ENCODE peak calls at places on chromosome 13, in eight cellular contexts. One of them, this sample, is unnamed.
A peak's percentile ranks its signal among the peaks of the same experiment; 100 is the strongest.

GRCh38 chr13:78610381-78610883 is 7.1 kb upstream of the POU4F1 start:
- DNase-seq in sigmoid colon: no peak
- DNase-seq in iPS DF 6.9: no peak
- DNase-seq in HTR-8/SVneo: no peak
- DNase-seq in stimulated activated CD4-positive, alpha-beta T cell treated with anti-CD3 and anti-CD28 coated beads, Interleukin-12 subunit alpha, Interleukin-12 subunit beta, amount 100 ng/mL, for 24 hours: no peak
- DNase-seq in B cell: no peak
- DNase-seq in fibroblast of mammary gland: peak; percentile 53
- DNase-seq in T-cell: no peak
- DNase-seq in this sample: no peak

GRCh38 chr13:72246396-72246795 is 379.4 kb upstream of the DACH1 start:
- DNase-seq in HTR-8/SVneo: no peak
- DNase-seq in fibroblast of mammary gland: no peak
- DNase-seq in B cell: no peak
- DNase-seq in T-cell: no peak
- DNase-seq in iPS DF 6.9: no peak
- DNase-seq in stimulated activated CD4-positive, alpha-beta T cell treated with anti-CD3 and anti-CD28 coated beads, Interleukin-12 subunit alpha, Interleukin-12 subunit beta, amount 100 ng/mL, for 24 hours: no peak
- DNase-seq in sigmoid colon: no peak
- DNase-seq in this sample: no peak

GRCh38 chr13:73303858-73304257 is 245.1 kb downstream of the KLF5 start:
- DNase-seq in iPS DF 6.9: no peak
- DNase-seq in sigmoid colon: no peak
- DNase-seq in T-cell: no peak
- DNase-seq in stimulated activated CD4-positive, alpha-beta T cell treated with anti-CD3 and anti-CD28 coated beads, Interleukin-12 subunit alpha, Interleukin-12 subunit beta, amount 100 ng/mL, for 24 hours: no peak
- DNase-seq in fibroblast of mammary gland: peak; percentile 54
- DNase-seq in HTR-8/SVneo: no peak
- DNase-seq in B cell: no peak
- DNase-seq in this sample: no peak

GRCh38 chr13:23570099-23570926 is at the start of gene TNFRSF19:
- DNase-seq in HTR-8/SVneo: peak; percentile 41
- DNase-seq in iPS DF 6.9: no peak
- DNase-seq in fibroblast of mammary gland: peak; percentile 86
- DNase-seq in sigmoid colon: no peak
- DNase-seq in T-cell: no peak
- DNase-seq in B cell: no peak
- DNase-seq in stimulated activated CD4-positive, alpha-beta T cell treated with anti-CD3 and anti-CD28 coated beads, Interleukin-12 subunit alpha, Interleukin-12 subunit beta, amount 100 ng/mL, for 24 hours: no peak
- DNase-seq in this sample: no peak

GRCh38 chr13:113390874-113391497 is 27.1 kb upstream of the GRTP1 start:
- DNase-seq in T-cell: no peak
- DNase-seq in fibroblast of mammary gland: no peak
- DNase-seq in sigmoid colon: no peak
- DNase-seq in iPS DF 6.9: no peak
- DNase-seq in stimulated activated CD4-positive, alpha-beta T cell treated with anti-CD3 and anti-CD28 coated beads, Interleukin-12 subunit alpha, Interleukin-12 subunit beta, amount 100 ng/mL, for 24 hours: no peak
- DNase-seq in B cell: no peak
- DNase-seq in HTR-8/SVneo: no peak
- DNase-seq in this sample: no peak

GRCh38 chr13:40059540-40060232 is 404.2 kb downstream of the COG6 start:
- DNase-seq in sigmoid colon: no peak
- DNase-seq in iPS DF 6.9: no peak
- DNase-seq in HTR-8/SVneo: no peak
- DNase-seq in T-cell: no peak
- DNase-seq in fibroblast of mammary gland: peak; percentile 80
- DNase-seq in stimulated activated CD4-positive, alpha-beta T cell treated with anti-CD3 and anti-CD28 coated beads, Interleukin-12 subunit alpha, Interleukin-12 subunit beta, amount 100 ng/mL, for 24 hours: no peak
- DNase-seq in B cell: no peak
- DNase-seq in this sample: peak; percentile 38

GRCh38 chr13:112545866-112546265 is 42.1 kb downstream of the TUBGCP3 start:
- DNase-seq in stimulated activated CD4-positive, alpha-beta T cell treated with anti-CD3 and anti-CD28 coated beads, Interleukin-12 subunit alpha, Interleukin-12 subunit beta, amount 100 ng/mL, for 24 hours: no peak
- DNase-seq in HTR-8/SVneo: no peak
- DNase-seq in B cell: no peak
- DNase-seq in fibroblast of mammary gland: peak; percentile 84
- DNase-seq in sigmoid colon: no peak
- DNase-seq in iPS DF 6.9: no peak
- DNase-seq in T-cell: no peak
- DNase-seq in this sample: no peak

GRCh38 chr13:111370147-111370546 is 49.7 kb downstream of the TEX29 start:
- DNase-seq in sigmoid colon: no peak
- DNase-seq in stimulated activated CD4-positive, alpha-beta T cell treated with anti-CD3 and anti-CD28 coated beads, Interleukin-12 subunit alpha, Interleukin-12 subunit beta, amount 100 ng/mL, for 24 hours: no peak
- DNase-seq in B cell: no peak
- DNase-seq in T-cell: no peak
- DNase-seq in fibroblast of mammary gland: no peak
- DNase-seq in HTR-8/SVneo: no peak
- DNase-seq in iPS DF 6.9: no peak
- DNase-seq in this sample: no peak

GRCh38 chr13:112637017-112637801 is 49.3 kb upstream of the TUBGCP3 start:
- DNase-seq in fibroblast of mammary gland: no peak
- DNase-seq in HTR-8/SVneo: no peak
- DNase-seq in T-cell: no peak
- DNase-seq in iPS DF 6.9: no peak
- DNase-seq in sigmoid colon: no peak
- DNase-seq in B cell: no peak
- DNase-seq in stimulated activated CD4-positive, alpha-beta T cell treated with anti-CD3 and anti-CD28 coated beads, Interleukin-12 subunit alpha, Interleukin-12 subunit beta, amount 100 ng/mL, for 24 hours: no peak
- DNase-seq in this sample: no peak

This sample was measured in GM06990.